ENCODE peak calls at places on chromosomes 7 and 10, in ten cellular contexts. L, I, C, P, U, T, E, Z, G and M are unnamed samples.

GRCh38 chr7:69180662-69181061 is 417.6 kb upstream of the AUTS2 start:
- DNase-seq in Z (no peak), I (no peak), E (no peak), G (no peak), L (no peak), T (no peak), C (no peak), P (no peak), U (no peak), M (no peak)

GRCh38 chr7:47806701-47807103 is 141.6 kb downstream of the PKD1L1 start:
- DNase-seq in C (no peak), Z (no peak), I (no peak), P (no peak), G (no peak), T (no peak), L (no peak), E (no peak), U (no peak), M (no peak)

GRCh38 chr10:35135861-35136260 is 9.2 kb downstream of the CREM start:
- DNase-seq in L (no peak), E (peak), U (no peak), Z (peak), C (no peak), T (no peak), G (no peak), I (no peak), P (no peak), M (no peak)

GRCh38 chr7:128909605-128910568 is 622 bp downstream of the KCP start:
- DNase-seq in P (no peak), G (peak), L (no peak), I (peak), E (no peak), Z (no peak), U (no peak), C (no peak), T (peak), M (no peak)

GRCh38 chr10:75048669-75049098 is 62.8 kb upstream of the SAMD8 start:
- DNase-seq in C (no peak), Z (no peak), I (no peak), U (no peak), E (no peak), L (no peak), T (no peak), G (no peak), P (no peak), M (no peak)

GRCh38 chr7:138170298-138170697 is 94.0 kb downstream of the AKR1D1 start:
- DNase-seq in L (no peak), P (no peak), E (no peak), Z (no peak), T (no peak), U (no peak), I (no peak), G (no peak), C (no peak), M (no peak)

GRCh38 chr10:72075184-72076115 is 12.9 kb downstream of the SPOCK2 start:
- DNase-seq in I (no peak), U (no peak), G (no peak), P (no peak), T (no peak), L (no peak), C (peak), Z (no peak), E (peak), M (no peak)

GRCh38 chr7:66047426-66047825 is 28.2 kb upstream of the ASL start:
- DNase-seq in E (no peak), C (no peak), P (no peak), L (no peak), T (peak), U (peak), G (peak), Z (no peak), I (no peak), M (no peak)

GRCh38 chr10:99658622-99659030 is 683 bp upstream of the ENTPD7 start:
- DNase-seq in T (peak), G (peak), P (no peak), Z (peak), L (peak), U (peak), E (peak), C (no peak), I (peak), M (no peak)

GRCh38 chr10:113565364-113565763 is 12.5 kb downstream of the HABP2 start:
- DNase-seq in G (no peak), P (no peak), T (no peak), I (no peak), E (no peak), C (no peak), L (no peak), U (no peak), Z (no peak), M (no peak)

GRCh38 chr7:34155225-34155908 is 250.0 kb downstream of the BMPER start:
- DNase-seq in U (peak), P (no peak), T (peak), I (no peak), L (no peak), C (no peak), G (no peak), E (no peak), Z (no peak), M (no peak)

GRCh38 chr7:30038182-30038980 is 10.2 kb downstream of the PLEKHA8 start:
- DNase-seq in E (no peak), G (no peak), T (peak), U (no peak), P (no peak), Z (no peak), L (no peak), I (no peak), C (no peak), M (no peak)

GRCh38 chr10:78604721-78605120 is 464.0 kb upstream of the ZMIZ1 start:
- DNase-seq in U (no peak), C (no peak), P (no peak), L (no peak), G (no peak), E (no peak), Z (no peak), T (no peak), I (no peak), M (no peak)

GRCh38 chr7:45242698-45243097 is 85.1 kb downstream of the RAMP3 start:
- DNase-seq in G (no peak), T (no peak), C (no peak), L (no peak), I (no peak), Z (no peak), U (no peak), E (no peak), P (no peak), M (no peak)